ENCODE peak calls at places on chromosome 7, in ten cellular contexts. C, E, Y, W, A, B, K, I, T and R are unnamed samples.
A peak's percentile ranks its signal among the peaks of the same experiment; 100 is the strongest.

GRCh38 chr7:151254316-151254715 is 5.8 kb upstream of the SMARCD3 start:
- DNase-seq in K (no peak), C (no peak), A (peak; percentile 34), E (no peak), Y (no peak), W (no peak), B (no peak), T (no peak), I (no peak), R (no peak)

GRCh38 chr7:22920664-22921063 is 93.3 kb downstream of the HYCC1 start:
- DNase-seq in Y (no peak), T (no peak), C (no peak), A (no peak), I (no peak), B (no peak), E (no peak), W (no peak), K (no peak), R (no peak)

GRCh38 chr7:151795168-151795754 is 81.7 kb downstream of the PRKAG2 start:
- DNase-seq in T (no peak), A (no peak), E (no peak), B (no peak), I (no peak), C (no peak), K (no peak), Y (peak; percentile 9), W (no peak), R (peak; percentile 62)

GRCh38 chr7:135466442-135467206 is 43.3 kb downstream of the CNOT4 start:
- DNase-seq in E (no peak), W (no peak), I (no peak), A (no peak), T (no peak), C (no peak), Y (no peak), K (no peak), B (no peak), R (no peak)

GRCh38 chr7:10412426-10413019 is 561.1 kb upstream of the PHF14 start:
- DNase-seq in A (no peak), T (no peak), C (peak; percentile 45), E (no peak), K (no peak), Y (no peak), I (no peak), B (peak; percentile 12), W (peak; percentile 15), R (peak; percentile 8)

GRCh38 chr7:32582036-32582435 is 86.7 kb downstream of the AVL9 start:
- DNase-seq in T (no peak), E (no peak), Y (no peak), C (no peak), K (no peak), A (no peak), I (no peak), B (no peak), W (no peak), R (no peak)

GRCh38 chr7:111029574-111030357 is 61.2 kb upstream of the LRRN3 start:
- DNase-seq in Y (no peak), K (peak; percentile 49), T (no peak), I (no peak), B (peak; percentile 55), E (peak; percentile 8), C (peak; percentile 42), W (no peak), A (no peak), R (no peak)

GRCh38 chr7:120089968-120090367 is 183.0 kb upstream of the KCND2 start:
- DNase-seq in K (no peak), C (peak; percentile 49), A (no peak), W (no peak), T (no peak), I (no peak), E (no peak), Y (peak; percentile 12), B (no peak), R (no peak)

GRCh38 chr7:41696323-41696916 is 6.5 kb downstream of the INHBA start:
- DNase-seq in A (peak; percentile 76), Y (peak; percentile 84), E (peak; percentile 70), B (no peak), K (peak; percentile 86), C (peak; percentile 90), W (no peak), T (no peak), I (peak; percentile 76), R (no peak)

GRCh38 chr7:27163776-27164380 is 1.5 kb downstream of the HOXA9 start:
- DNase-seq in K (no peak), T (no peak), W (no peak), C (no peak), B (no peak), I (no peak), E (no peak), A (no peak), Y (peak; percentile 11), R (no peak)

GRCh38 chr7:86908948-86909347 is 150.5 kb downstream of the ELAPOR2 start:
- DNase-seq in C (peak; percentile 28), K (no peak), T (no peak), I (no peak), B (no peak), E (no peak), Y (peak; percentile 15), W (no peak), A (no peak), R (no peak)

DNA sequence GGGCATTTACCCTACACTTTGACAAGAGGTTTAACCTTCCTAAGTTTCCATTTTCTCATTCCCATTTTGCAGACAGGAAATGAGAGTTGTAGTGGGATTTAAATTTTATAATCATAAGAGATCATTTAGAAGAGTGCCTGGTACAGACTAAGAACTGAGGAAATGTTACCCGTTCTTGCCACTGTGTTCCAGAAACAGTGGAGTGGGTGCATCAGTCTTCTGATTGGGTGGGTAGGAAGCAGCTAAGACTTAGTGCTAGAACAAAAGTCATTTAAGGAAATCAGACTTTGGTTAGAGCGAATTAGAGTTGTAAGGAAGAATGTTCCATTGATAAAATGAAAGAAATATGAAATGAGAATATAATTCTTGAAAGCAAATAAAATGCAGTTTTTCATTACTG is 8.4 kb upstream of the SYPL1 start:
- DNase-seq in E (no peak), T (no peak), A (no peak), I (no peak), C (no peak), W (no peak), B (no peak), K (no peak), Y (no peak), R (no peak)
- TF ChIP-seq CTCF in E (no peak), T (no peak), A (no peak), I (no peak), C (no peak), W (no peak), B (no peak), K (no peak), Y (no peak), R (no peak)

GRCh38 chr7:7183833-7184463 is 1.6 kb downstream of the C1GALT1 start:
- DNase-seq in C (no peak), K (no peak), B (peak; percentile 37), E (no peak), Y (no peak), W (no peak), I (no peak), A (no peak), T (no peak), R (no peak)

GRCh38 chr7:7183061-7183832 is 903 bp downstream of the C1GALT1 start:
- DNase-seq in E (peak; percentile 78), B (no peak), A (peak; percentile 78), C (peak; percentile 33), W (no peak), K (no peak), I (no peak), Y (peak; percentile 56), T (no peak), R (no peak)

GRCh38 chr7:7181519-7182155 is 707 bp upstream of the C1GALT1 start:
- DNase-seq in C (peak; percentile 45), E (peak; percentile 64), T (no peak), I (no peak), A (peak; percentile 62), Y (peak; percentile 30), K (peak; percentile 38), W (peak; percentile 64), B (peak; percentile 39), R (peak; percentile 86)

GRCh38 chr7:7180725-7181428 is 1.5 kb upstream of the C1GALT1 start:
- DNase-seq in A (no peak), T (no peak), B (no peak), I (no peak), C (no peak), W (no peak), Y (no peak), K (no peak), E (peak; percentile 8), R (no peak)

GRCh38 chr7:7182156-7183060 is at the start of gene C1GALT1:
- DNase-seq in W (peak; percentile 94), C (peak; percentile 99), K (peak; percentile 96), T (peak; percentile 88), Y (peak; percentile 98), E (peak; percentile 98), A (peak; percentile 98), B (peak; percentile 95), I (peak; percentile 97), R (peak; percentile 97)
- TF ChIP-seq CTCF in W (peak; percentile 63), C (peak; percentile 50), K (peak; percentile 37), T (peak; percentile 51), Y (no peak), E (peak; percentile 70), A (peak; percentile 45), B (peak; percentile 44), I (peak; percentile 71), R (peak; percentile 60)

DNA sequence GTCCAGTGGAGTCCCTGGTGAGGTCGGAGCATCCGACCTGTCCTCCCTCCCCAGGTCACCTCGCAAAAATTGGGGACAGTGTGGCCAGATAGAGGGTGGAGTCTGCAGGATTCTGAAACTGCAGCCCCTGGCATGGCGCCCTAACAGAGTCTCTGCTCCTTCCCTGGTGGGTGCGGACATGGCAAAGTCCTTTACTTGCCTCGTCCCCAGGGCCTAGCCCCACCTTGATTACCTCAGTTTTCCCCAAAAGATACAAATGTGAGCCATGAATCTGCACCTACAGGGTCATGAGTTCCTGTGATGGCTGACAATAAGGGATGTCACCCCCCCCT is 47.7 kb downstream of the NPVF start:
- DNase-seq in K (no peak), Y (no peak), A (no peak), B (no peak), T (no peak), I (no peak), E (no peak), C (no peak), W (no peak), R (peak; percentile 5)
- TF ChIP-seq CTCF in K (no peak), Y (no peak), A (no peak), B (no peak), T (no peak), I (no peak), E (no peak), C (no peak), W (peak; percentile 72), R (no peak)

GRCh38 chr7:46654546-46655443 is 733.7 kb upstream of the IGFBP3 start:
- DNase-seq in C (no peak), B (peak; percentile 15), E (no peak), T (no peak), I (no peak), K (no peak), Y (no peak), A (no peak), W (no peak), R (no peak)
- TF ChIP-seq CTCF in C (no peak), B (no peak), E (no peak), T (peak; percentile 14), I (no peak), K (no peak), Y (no peak), A (no peak), W (no peak), R (no peak)